ENCODE peak calls at places on chromosomes 1 and 21, in four cellular contexts. One of them, this sample, is unnamed.

GRCh38 chr1:38334930-38335592 is 288.5 kb upstream of the POU3F1 start:
- DNase-seq in A549: no peak
- DNase-seq in HepG2: no peak
- DNase-seq in endothelial cell of umbilical vein: no peak
- DNase-seq in this sample: peak

GRCh38 chr1:3479511-3480368 is 25.3 kb downstream of the ARHGEF16 start:
- DNase-seq in A549: no peak
- DNase-seq in HepG2: no peak
- DNase-seq in endothelial cell of umbilical vein: no peak
- DNase-seq in this sample: no peak

GRCh38 chr1:180563013-180563827 is 4.5 kb downstream of the OVAAL start:
- DNase-seq in A549: peak
- DNase-seq in HepG2: peak
- DNase-seq in endothelial cell of umbilical vein: peak
- DNase-seq in this sample: peak

GRCh38 chr1:26771643-26772321 is 16.0 kb upstream of the PIGV start:
- DNase-seq in A549: peak
- DNase-seq in HepG2: peak
- DNase-seq in endothelial cell of umbilical vein: peak
- DNase-seq in this sample: peak

GRCh38 chr1:16230744-16231143 is 6.2 kb downstream of the CPLANE2 start:
- DNase-seq in A549: no peak
- DNase-seq in HepG2: no peak
- DNase-seq in endothelial cell of umbilical vein: no peak
- DNase-seq in this sample: no peak

GRCh38 chr1:157104598-157105293 is 5.1 kb upstream of the ETV3L start:
- DNase-seq in A549: peak
- DNase-seq in HepG2: no peak
- DNase-seq in endothelial cell of umbilical vein: no peak
- DNase-seq in this sample: no peak

GRCh38 chr1:236608930-236609726 is 4.8 kb upstream of the HEATR1 start:
- DNase-seq in A549: peak
- DNase-seq in HepG2: peak
- DNase-seq in endothelial cell of umbilical vein: peak
- DNase-seq in this sample: peak

GRCh38 chr1:206918076-206918475 is 3.7 kb downstream of the FCMR start:
- DNase-seq in A549: no peak
- DNase-seq in HepG2: no peak
- DNase-seq in endothelial cell of umbilical vein: no peak
- DNase-seq in this sample: no peak

GRCh38 chr1:112533029-112533428 is 24.3 kb downstream of the WNT2B start:
- DNase-seq in A549: no peak
- DNase-seq in HepG2: no peak
- DNase-seq in endothelial cell of umbilical vein: no peak
- DNase-seq in this sample: no peak

GRCh38 chr1:7912743-7913557 is 27.7 kb downstream of the TNFRSF9 start:
- DNase-seq in A549: no peak
- DNase-seq in HepG2: no peak
- DNase-seq in endothelial cell of umbilical vein: no peak
- DNase-seq in this sample: no peak

GRCh38 chr1:91124989-91125417 is 103.2 kb upstream of the ZNF644 start:
- DNase-seq in A549: no peak
- DNase-seq in HepG2: no peak
- DNase-seq in endothelial cell of umbilical vein: no peak
- DNase-seq in this sample: peak

GRCh38 chr1:40411294-40411693 is 37.8 kb downstream of the SMAP2 start:
- DNase-seq in A549: no peak
- DNase-seq in HepG2: no peak
- DNase-seq in endothelial cell of umbilical vein: no peak
- DNase-seq in this sample: no peak

GRCh38 chr21:38712076-38712475 is 93.7 kb upstream of the ETS2 start:
- DNase-seq in A549: peak
- DNase-seq in HepG2: peak
- DNase-seq in endothelial cell of umbilical vein: peak
- DNase-seq in this sample: peak
- TF ChIP-seq MAX in A549: no peak
- TF ChIP-seq MAX in HepG2: no peak
- TF ChIP-seq MAX in endothelial cell of umbilical vein: no peak
- TF ChIP-seq MAX in this sample: no peak

DNA sequence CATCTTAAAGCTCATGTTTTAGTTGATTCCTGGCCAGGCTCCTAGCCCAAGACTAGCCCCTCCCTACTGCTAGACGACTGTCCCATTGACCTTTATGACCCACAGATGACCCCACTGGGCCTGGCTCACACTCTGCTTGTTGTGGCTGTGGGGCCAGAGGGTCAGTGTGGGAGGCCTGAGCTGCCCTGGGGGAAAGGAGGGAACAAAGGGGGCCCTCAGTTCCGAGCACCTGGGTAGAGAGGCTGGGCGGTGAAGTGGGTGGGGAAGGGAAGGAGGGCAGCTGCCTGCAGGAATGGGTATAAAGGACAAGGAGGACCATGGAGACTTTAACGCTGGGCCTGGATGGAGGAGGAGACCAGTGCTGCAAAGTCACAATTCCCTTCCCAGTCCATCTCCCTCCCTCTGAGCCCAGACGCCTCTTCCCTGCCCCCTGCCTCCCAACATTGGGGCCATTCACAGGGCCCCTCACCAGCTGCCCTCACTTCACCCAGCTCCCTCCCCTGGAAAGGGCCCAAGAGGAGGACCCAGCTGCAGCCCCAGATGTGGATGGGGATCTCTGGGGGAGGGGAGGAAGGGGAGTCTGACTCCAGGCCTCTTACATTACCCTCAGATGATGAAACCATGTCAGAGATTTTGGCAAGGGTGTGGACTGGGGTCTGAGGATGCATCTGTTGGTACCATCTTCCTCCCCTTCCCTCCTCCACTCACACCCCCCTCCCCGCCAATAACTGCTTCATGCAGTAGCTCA is 911 bp upstream of the KIF21B start:
- DNase-seq in A549: no peak
- DNase-seq in HepG2: peak
- DNase-seq in endothelial cell of umbilical vein: no peak
- DNase-seq in this sample: peak
- TF ChIP-seq MYC in A549: no peak
- TF ChIP-seq MYC in HepG2: no peak
- TF ChIP-seq MYC in endothelial cell of umbilical vein: no peak
- TF ChIP-seq MYC in this sample: no peak

GRCh38 chr1:25502957-25503356 is 40.4 kb upstream of the LDLRAP1 start:
- DNase-seq in A549: no peak
- DNase-seq in HepG2: no peak
- DNase-seq in endothelial cell of umbilical vein: peak
- DNase-seq in this sample: no peak

GRCh38 chr1:25503551-25504426 is 39.6 kb upstream of the LDLRAP1 start:
- DNase-seq in A549: peak
- DNase-seq in HepG2: no peak
- DNase-seq in endothelial cell of umbilical vein: peak
- DNase-seq in this sample: peak

GRCh38 chr1:25501235-25502058 is 42.0 kb upstream of the LDLRAP1 start:
- DNase-seq in A549: peak
- DNase-seq in HepG2: peak
- DNase-seq in endothelial cell of umbilical vein: no peak
- DNase-seq in this sample: no peak

GRCh38 chr1:25504706-25505560 is 38.5 kb upstream of the LDLRAP1 start:
- DNase-seq in A549: no peak
- DNase-seq in HepG2: no peak
- DNase-seq in endothelial cell of umbilical vein: no peak
- DNase-seq in this sample: peak

DNA sequence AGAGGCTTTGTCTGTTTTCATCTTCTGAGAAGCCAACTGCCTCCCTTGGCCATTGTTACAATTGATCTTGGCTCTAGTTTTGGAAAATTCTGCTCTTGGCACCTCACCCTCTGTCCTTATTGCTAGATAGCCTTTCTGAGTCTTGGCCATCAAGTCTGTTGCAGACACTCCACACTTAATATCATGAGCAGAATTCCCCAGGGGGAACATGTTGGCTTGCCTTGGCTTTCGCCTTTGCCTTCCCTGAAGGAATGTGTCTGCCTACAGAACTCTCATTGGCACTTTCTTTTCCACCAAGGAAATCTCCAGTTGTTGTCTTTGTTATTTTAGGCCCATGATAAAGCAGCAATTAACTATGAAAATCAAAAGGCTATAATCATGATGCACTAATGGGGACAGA is 42.7 kb upstream of the LDLRAP1 start:
- DNase-seq in A549: no peak
- DNase-seq in HepG2: no peak
- DNase-seq in endothelial cell of umbilical vein: no peak
- DNase-seq in this sample: no peak
- TF ChIP-seq POLR2A in A549: no peak
- TF ChIP-seq POLR2A in HepG2: no peak
- TF ChIP-seq POLR2A in endothelial cell of umbilical vein: no peak
- TF ChIP-seq POLR2A in this sample: no peak

GRCh38 chr1:61782771-61783170 is 40.5 kb downstream of the PATJ start:
- DNase-seq in A549: no peak
- DNase-seq in HepG2: no peak
- DNase-seq in endothelial cell of umbilical vein: no peak
- DNase-seq in this sample: no peak
- TF ChIP-seq MAX in A549: no peak
- TF ChIP-seq MAX in HepG2: no peak
- TF ChIP-seq MAX in endothelial cell of umbilical vein: no peak
- TF ChIP-seq MAX in this sample: no peak

GRCh38 chr1:6460349-6461236 is 5.4 kb downstream of the TNFRSF25 start:
- DNase-seq in A549: no peak
- DNase-seq in HepG2: no peak
- DNase-seq in endothelial cell of umbilical vein: no peak
- DNase-seq in this sample: no peak
- TF ChIP-seq MYC in A549: no peak
- TF ChIP-seq MYC in HepG2: no peak
- TF ChIP-seq MYC in endothelial cell of umbilical vein: no peak
- TF ChIP-seq MYC in this sample: no peak

DNA sequence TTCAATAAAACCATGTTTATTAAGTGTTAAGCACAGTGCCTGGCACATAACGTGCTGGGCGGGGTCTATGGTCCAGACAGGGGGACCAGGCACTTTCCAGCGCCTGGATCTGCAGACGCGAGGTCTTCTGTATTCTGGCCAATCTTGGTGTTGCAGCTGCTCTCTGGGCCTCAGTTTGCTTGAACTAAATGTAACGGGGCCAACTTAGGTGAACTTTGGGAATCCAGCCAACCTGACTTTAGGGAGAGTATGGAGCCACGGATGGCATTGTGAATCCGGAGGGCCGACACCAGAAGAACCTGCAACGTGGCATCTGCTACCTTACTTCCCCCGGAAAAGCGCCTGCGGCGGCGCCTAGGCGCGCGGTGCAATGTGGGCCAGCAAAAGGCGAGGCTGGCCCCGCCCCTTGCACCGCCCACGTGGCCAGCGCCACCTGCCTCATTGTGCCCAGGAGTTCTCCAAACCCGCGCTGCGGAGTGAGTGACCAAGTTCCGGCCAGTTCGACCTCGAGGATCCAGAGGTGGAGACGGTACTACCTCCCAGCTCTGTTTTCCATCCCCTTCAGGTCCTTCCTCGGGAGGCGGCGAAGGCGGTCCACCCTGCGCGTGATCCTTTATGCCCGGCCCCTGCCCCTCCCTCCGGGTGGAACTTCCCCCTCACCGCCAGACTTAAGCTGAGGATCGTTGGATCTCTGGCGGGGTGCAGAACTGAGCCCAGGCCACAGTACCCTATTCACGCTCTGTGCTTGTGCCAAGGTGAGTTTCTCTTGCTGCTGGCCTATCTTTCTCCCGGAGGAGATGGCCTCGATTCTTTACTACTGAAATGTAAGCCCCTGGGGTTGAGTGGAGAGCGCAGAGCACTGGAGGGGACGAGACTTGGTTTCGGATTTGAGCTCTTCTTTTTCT is at the start of gene AKR1A1:
- DNase-seq in A549: peak
- DNase-seq in HepG2: peak
- DNase-seq in endothelial cell of umbilical vein: peak
- DNase-seq in this sample: peak
- TF ChIP-seq POLR2A in A549: peak
- TF ChIP-seq POLR2A in HepG2: peak
- TF ChIP-seq POLR2A in endothelial cell of umbilical vein: peak
- TF ChIP-seq POLR2A in this sample: peak

GRCh38 chr1:229091721-229092136 is 179.2 kb upstream of the RAB4A start:
- DNase-seq in A549: no peak
- DNase-seq in HepG2: no peak
- DNase-seq in endothelial cell of umbilical vein: no peak
- DNase-seq in this sample: peak
- TF ChIP-seq MAX in A549: no peak
- TF ChIP-seq MAX in HepG2: no peak
- TF ChIP-seq MAX in endothelial cell of umbilical vein: no peak
- TF ChIP-seq MAX in this sample: no peak

GRCh38 chr1:9378801-9379200 is 86.1 kb downstream of the SPSB1 start:
- DNase-seq in A549: no peak
- DNase-seq in HepG2: no peak
- DNase-seq in endothelial cell of umbilical vein: no peak
- DNase-seq in this sample: no peak

GRCh38 chr1:9375912-9376311 is 83.2 kb downstream of the SPSB1 start:
- DNase-seq in A549: no peak
- DNase-seq in HepG2: no peak
- DNase-seq in endothelial cell of umbilical vein: no peak
- DNase-seq in this sample: no peak

GRCh38 chr1:9376886-9377333 is 84.2 kb downstream of the SPSB1 start:
- DNase-seq in A549: no peak
- DNase-seq in HepG2: no peak
- DNase-seq in endothelial cell of umbilical vein: peak
- DNase-seq in this sample: no peak

GRCh38 chr1:9374748-9375345 is 82.2 kb downstream of the SPSB1 start:
- DNase-seq in A549: no peak
- DNase-seq in HepG2: no peak
- DNase-seq in endothelial cell of umbilical vein: no peak
- DNase-seq in this sample: no peak

GRCh38 chr1:9376430-9376829 is 83.7 kb downstream of the SPSB1 start:
- DNase-seq in A549: no peak
- DNase-seq in HepG2: no peak
- DNase-seq in endothelial cell of umbilical vein: no peak
- DNase-seq in this sample: no peak
- TF ChIP-seq MYC in A549: no peak
- TF ChIP-seq MYC in HepG2: no peak
- TF ChIP-seq MYC in endothelial cell of umbilical vein: no peak
- TF ChIP-seq MYC in this sample: no peak

GRCh38 chr1:248857749-248858095 is 1.2 kb downstream of the ZNF692 start:
- DNase-seq in A549: no peak
- DNase-seq in HepG2: no peak
- DNase-seq in endothelial cell of umbilical vein: no peak
- DNase-seq in this sample: no peak

GRCh38 chr1:248858096-248858890 is 592 bp downstream of the ZNF692 start:
- DNase-seq in A549: peak
- DNase-seq in HepG2: peak
- DNase-seq in endothelial cell of umbilical vein: peak
- DNase-seq in this sample: peak

GRCh38 chr1:248860007-248860406 is 1.1 kb upstream of the ZNF692 start:
- DNase-seq in A549: no peak
- DNase-seq in HepG2: no peak
- DNase-seq in endothelial cell of umbilical vein: no peak
- DNase-seq in this sample: peak

GRCh38 chr1:248857201-248857600 is 1.7 kb downstream of the ZNF692 start:
- DNase-seq in A549: no peak
- DNase-seq in HepG2: no peak
- DNase-seq in endothelial cell of umbilical vein: no peak
- DNase-seq in this sample: peak

GRCh38 chr1:248858891-248859889 is at the start of gene ZNF692:
- DNase-seq in A549: peak
- DNase-seq in HepG2: peak
- DNase-seq in endothelial cell of umbilical vein: peak
- DNase-seq in this sample: peak
- TF ChIP-seq POLR2A in A549: peak
- TF ChIP-seq POLR2A in HepG2: no peak
- TF ChIP-seq POLR2A in endothelial cell of umbilical vein: peak
- TF ChIP-seq POLR2A in this sample: peak

This sample was measured in NB4.